ENCODE peak calls at places on chromosomes 16 and 17, in ten cellular contexts. One of them, this sample, is unnamed.

GRCh38 chr16:64712027-64712426 is 409.8 kb downstream of the CDH11 start:
- DNase-seq in stimulated activated CD8-positive, alpha-beta memory T cell treated with anti-CD3 and anti-CD28 coated beads, Interleukin-4, amount 100 ng/mL, for 1 hour: no peak
- DNase-seq in glutamatergic neuron: no peak
- DNase-seq in effector memory CD4-positive, alpha-beta T cell: no peak
- DNase-seq in MM.1S: no peak
- DNase-seq in A172: no peak
- DNase-seq in T-helper 17 cell: no peak
- DNase-seq in brain microvascular endothelial cell: no peak
- DNase-seq in amygdala: no peak
- DNase-seq in NCI-H1105 treated with DMSO at 0.1 percent for 48 hours: no peak
- DNase-seq in this sample: no peak

GRCh38 chr17:76841776-76842405 is 26.3 kb upstream of the MGAT5B start:
- DNase-seq in glutamatergic neuron: no peak
- DNase-seq in effector memory CD4-positive, alpha-beta T cell: no peak
- DNase-seq in stimulated activated CD8-positive, alpha-beta memory T cell treated with anti-CD3 and anti-CD28 coated beads, Interleukin-4, amount 100 ng/mL, for 1 hour: no peak
- DNase-seq in A172: no peak
- DNase-seq in amygdala: no peak
- DNase-seq in MM.1S: no peak
- DNase-seq in brain microvascular endothelial cell: no peak
- DNase-seq in NCI-H1105 treated with DMSO at 0.1 percent for 48 hours: peak; percentile 63
- DNase-seq in T-helper 17 cell: no peak
- DNase-seq in this sample: no peak

GRCh38 chr17:53649201-53649600 is 173.5 kb upstream of the KIF2B start:
- DNase-seq in MM.1S: no peak
- DNase-seq in stimulated activated CD8-positive, alpha-beta memory T cell treated with anti-CD3 and anti-CD28 coated beads, Interleukin-4, amount 100 ng/mL, for 1 hour: no peak
- DNase-seq in NCI-H1105 treated with DMSO at 0.1 percent for 48 hours: no peak
- DNase-seq in glutamatergic neuron: no peak
- DNase-seq in brain microvascular endothelial cell: no peak
- DNase-seq in amygdala: no peak
- DNase-seq in T-helper 17 cell: no peak
- DNase-seq in effector memory CD4-positive, alpha-beta T cell: no peak
- DNase-seq in A172: no peak
- DNase-seq in this sample: no peak

GRCh38 chr17:59620064-59620359 is 317 bp downstream of the CLTC start:
- DNase-seq in NCI-H1105 treated with DMSO at 0.1 percent for 48 hours: no peak
- DNase-seq in effector memory CD4-positive, alpha-beta T cell: no peak
- DNase-seq in T-helper 17 cell: no peak
- DNase-seq in stimulated activated CD8-positive, alpha-beta memory T cell treated with anti-CD3 and anti-CD28 coated beads, Interleukin-4, amount 100 ng/mL, for 1 hour: no peak
- DNase-seq in brain microvascular endothelial cell: no peak
- DNase-seq in amygdala: no peak
- DNase-seq in MM.1S: no peak
- DNase-seq in glutamatergic neuron: no peak
- DNase-seq in A172: no peak
- DNase-seq in this sample: no peak

GRCh38 chr17:4187076-4187475 is 44.1 kb downstream of the CYB5D2 start:
- DNase-seq in brain microvascular endothelial cell: no peak
- DNase-seq in amygdala: no peak
- DNase-seq in T-helper 17 cell: no peak
- DNase-seq in MM.1S: no peak
- DNase-seq in glutamatergic neuron: no peak
- DNase-seq in NCI-H1105 treated with DMSO at 0.1 percent for 48 hours: no peak
- DNase-seq in stimulated activated CD8-positive, alpha-beta memory T cell treated with anti-CD3 and anti-CD28 coated beads, Interleukin-4, amount 100 ng/mL, for 1 hour: no peak
- DNase-seq in A172: no peak
- DNase-seq in effector memory CD4-positive, alpha-beta T cell: no peak
- DNase-seq in this sample: no peak

GRCh38 chr16:55643161-55643970 is 12.4 kb upstream of the SLC6A2 start:
- DNase-seq in effector memory CD4-positive, alpha-beta T cell: no peak
- DNase-seq in NCI-H1105 treated with DMSO at 0.1 percent for 48 hours: no peak
- DNase-seq in MM.1S: no peak
- DNase-seq in A172: no peak
- DNase-seq in amygdala: no peak
- DNase-seq in stimulated activated CD8-positive, alpha-beta memory T cell treated with anti-CD3 and anti-CD28 coated beads, Interleukin-4, amount 100 ng/mL, for 1 hour: no peak
- DNase-seq in T-helper 17 cell: no peak
- DNase-seq in glutamatergic neuron: no peak
- DNase-seq in brain microvascular endothelial cell: no peak
- DNase-seq in this sample: no peak

GRCh38 chr17:41539071-41539492 is 11.0 kb upstream of the KRT19 start:
- DNase-seq in stimulated activated CD8-positive, alpha-beta memory T cell treated with anti-CD3 and anti-CD28 coated beads, Interleukin-4, amount 100 ng/mL, for 1 hour: no peak
- DNase-seq in amygdala: no peak
- DNase-seq in A172: peak; percentile 61
- DNase-seq in glutamatergic neuron: no peak
- DNase-seq in effector memory CD4-positive, alpha-beta T cell: no peak
- DNase-seq in NCI-H1105 treated with DMSO at 0.1 percent for 48 hours: no peak
- DNase-seq in brain microvascular endothelial cell: no peak
- DNase-seq in T-helper 17 cell: no peak
- DNase-seq in MM.1S: no peak
- DNase-seq in this sample: no peak

GRCh38 chr17:81011951-81012350 is 20.3 kb downstream of the CHMP6 start:
- DNase-seq in brain microvascular endothelial cell: peak; percentile 21
- DNase-seq in stimulated activated CD8-positive, alpha-beta memory T cell treated with anti-CD3 and anti-CD28 coated beads, Interleukin-4, amount 100 ng/mL, for 1 hour: no peak
- DNase-seq in MM.1S: no peak
- DNase-seq in NCI-H1105 treated with DMSO at 0.1 percent for 48 hours: no peak
- DNase-seq in T-helper 17 cell: no peak
- DNase-seq in effector memory CD4-positive, alpha-beta T cell: no peak
- DNase-seq in amygdala: no peak
- DNase-seq in A172: no peak
- DNase-seq in glutamatergic neuron: no peak
- DNase-seq in this sample: no peak

GRCh38 chr17:80109713-80110446 is 8.5 kb downstream of the GAA start:
- DNase-seq in MM.1S: no peak
- DNase-seq in brain microvascular endothelial cell: no peak
- DNase-seq in glutamatergic neuron: no peak
- DNase-seq in T-helper 17 cell: no peak
- DNase-seq in NCI-H1105 treated with DMSO at 0.1 percent for 48 hours: peak; percentile 86
- DNase-seq in A172: no peak
- DNase-seq in amygdala: no peak
- DNase-seq in stimulated activated CD8-positive, alpha-beta memory T cell treated with anti-CD3 and anti-CD28 coated beads, Interleukin-4, amount 100 ng/mL, for 1 hour: no peak
- DNase-seq in effector memory CD4-positive, alpha-beta T cell: no peak
- DNase-seq in this sample: no peak

GRCh38 chr17:46115687-46116086 is 77.5 kb downstream of the KANSL1 start:
- DNase-seq in amygdala: no peak
- DNase-seq in NCI-H1105 treated with DMSO at 0.1 percent for 48 hours: no peak
- DNase-seq in glutamatergic neuron: no peak
- DNase-seq in MM.1S: no peak
- DNase-seq in stimulated activated CD8-positive, alpha-beta memory T cell treated with anti-CD3 and anti-CD28 coated beads, Interleukin-4, amount 100 ng/mL, for 1 hour: no peak
- DNase-seq in A172: no peak
- DNase-seq in T-helper 17 cell: no peak
- DNase-seq in effector memory CD4-positive, alpha-beta T cell: no peak
- DNase-seq in brain microvascular endothelial cell: no peak
- DNase-seq in this sample: no peak

GRCh38 chr17:45318561-45319230 is 1.9 kb upstream of the MAP3K14 start:
- DNase-seq in glutamatergic neuron: no peak
- DNase-seq in A172: peak; percentile 60
- DNase-seq in MM.1S: no peak
- DNase-seq in effector memory CD4-positive, alpha-beta T cell: no peak
- DNase-seq in T-helper 17 cell: no peak
- DNase-seq in amygdala: no peak
- DNase-seq in brain microvascular endothelial cell: no peak
- DNase-seq in stimulated activated CD8-positive, alpha-beta memory T cell treated with anti-CD3 and anti-CD28 coated beads, Interleukin-4, amount 100 ng/mL, for 1 hour: no peak
- DNase-seq in NCI-H1105 treated with DMSO at 0.1 percent for 48 hours: no peak
- DNase-seq in this sample: no peak

GRCh38 chr17:6374761-6375312 is 60.1 kb downstream of the AIPL1 start:
- DNase-seq in effector memory CD4-positive, alpha-beta T cell: no peak
- DNase-seq in amygdala: peak; percentile 16
- DNase-seq in T-helper 17 cell: no peak
- DNase-seq in A172: peak; percentile 80
- DNase-seq in brain microvascular endothelial cell: peak; percentile 20
- DNase-seq in stimulated activated CD8-positive, alpha-beta memory T cell treated with anti-CD3 and anti-CD28 coated beads, Interleukin-4, amount 100 ng/mL, for 1 hour: no peak
- DNase-seq in NCI-H1105 treated with DMSO at 0.1 percent for 48 hours: no peak
- DNase-seq in glutamatergic neuron: no peak
- DNase-seq in MM.1S: no peak
- DNase-seq in this sample: peak; percentile 73

GRCh38 chr16:30977502-30977901 is 7.5 kb upstream of the HSD3B7 start:
- DNase-seq in NCI-H1105 treated with DMSO at 0.1 percent for 48 hours: no peak
- DNase-seq in T-helper 17 cell: no peak
- DNase-seq in brain microvascular endothelial cell: no peak
- DNase-seq in A172: no peak
- DNase-seq in amygdala: no peak
- DNase-seq in effector memory CD4-positive, alpha-beta T cell: no peak
- DNase-seq in glutamatergic neuron: peak; percentile 69
- DNase-seq in stimulated activated CD8-positive, alpha-beta memory T cell treated with anti-CD3 and anti-CD28 coated beads, Interleukin-4, amount 100 ng/mL, for 1 hour: no peak
- DNase-seq in MM.1S: no peak
- DNase-seq in this sample: no peak

GRCh38 chr17:82912571-82913089 is 72.8 kb upstream of the ZNF750 start:
- DNase-seq in amygdala: no peak
- DNase-seq in NCI-H1105 treated with DMSO at 0.1 percent for 48 hours: no peak
- DNase-seq in A172: no peak
- DNase-seq in effector memory CD4-positive, alpha-beta T cell: no peak
- DNase-seq in T-helper 17 cell: no peak
- DNase-seq in MM.1S: no peak
- DNase-seq in brain microvascular endothelial cell: no peak
- DNase-seq in stimulated activated CD8-positive, alpha-beta memory T cell treated with anti-CD3 and anti-CD28 coated beads, Interleukin-4, amount 100 ng/mL, for 1 hour: no peak
- DNase-seq in glutamatergic neuron: no peak
- DNase-seq in this sample: no peak

GRCh38 chr16:595942-596735 is 6.3 kb downstream of the RAB40C start:
- DNase-seq in amygdala: peak; percentile 39
- DNase-seq in glutamatergic neuron: no peak
- DNase-seq in A172: no peak
- DNase-seq in effector memory CD4-positive, alpha-beta T cell: no peak
- DNase-seq in T-helper 17 cell: no peak
- DNase-seq in MM.1S: no peak
- DNase-seq in stimulated activated CD8-positive, alpha-beta memory T cell treated with anti-CD3 and anti-CD28 coated beads, Interleukin-4, amount 100 ng/mL, for 1 hour: no peak
- DNase-seq in brain microvascular endothelial cell: no peak
- DNase-seq in NCI-H1105 treated with DMSO at 0.1 percent for 48 hours: no peak
- DNase-seq in this sample: no peak